ENCODE peak calls at places on chromosomes 7 and 10, in four cellular contexts. Q, V, H and E are unnamed samples.

GRCh38 chr10:22252286-22252800 is 34.5 kb upstream of the EBLN1 start:
- DNase-seq in Q (no peak), H (no peak), V (no peak), E (no peak)

GRCh38 chr7:106757846-106758245 is 96.9 kb upstream of the CCDC71L start:
- DNase-seq in V (no peak), H (peak; percentile 64), Q (no peak), E (peak; percentile 27)

GRCh38 chr10:12187321-12187905 is 8.3 kb downstream of the NUDT5 start:
- DNase-seq in V (no peak), H (no peak), Q (no peak), E (no peak)

GRCh38 chr7:132102942-132103341 is 473.3 kb downstream of the PLXNA4 start:
- DNase-seq in H (no peak), Q (no peak), V (no peak), E (no peak)

GRCh38 chr7:45181286-45181960 is 23.8 kb downstream of the RAMP3 start:
- DNase-seq in Q (no peak), V (no peak), H (no peak), E (no peak)

GRCh38 chr7:141027043-141027442 is 12.3 kb upstream of the MRPS33 start:
- DNase-seq in Q (peak; percentile 8), H (no peak), V (no peak), E (no peak)

GRCh38 chr10:107740962-107741690 is 576.6 kb upstream of the SORCS1 start:
- DNase-seq in H (peak; percentile 13), V (no peak), Q (no peak), E (no peak)

GRCh38 chr10:105148456-105148855 is 507.4 kb downstream of the SORCS3 start:
- DNase-seq in H (no peak), V (no peak), Q (no peak), E (no peak)

GRCh38 chr7:103857435-103857834 is 132.0 kb downstream of the RELN start:
- DNase-seq in Q (no peak), H (no peak), V (peak; percentile 87), E (no peak)

GRCh38 chr10:89536013-89536354 is 590 bp upstream of the SLC16A12 start:
- DNase-seq in V (no peak), H (no peak), Q (no peak), E (no peak)

GRCh38 chr7:31443457-31443856 is 70.4 kb upstream of the ITPRID1 start:
- DNase-seq in Q (peak; percentile 51), V (peak; percentile 70), H (peak; percentile 45), E (no peak)

GRCh38 chr7:78055579-78055978 is 257.0 kb downstream of the PHTF2 start:
- DNase-seq in H (no peak), V (no peak), Q (no peak), E (no peak)